ENCODE peak calls at places on chromosome 13, in six cellular contexts. B, V, E, Q, F and S are unnamed samples.

GRCh38 chr13:92578358-92578757 is 648.2 kb upstream of the GPC6 start:
- DNase-seq in V (no peak), E (no peak), B (no peak), F (no peak), Q (no peak), S (no peak)

GRCh38 chr13:44810067-44810840 is 179.0 kb downstream of the NUFIP1 start:
- DNase-seq in E (no peak), B (no peak), V (peak; percentile 50), Q (peak; percentile 53), F (no peak), S (no peak)

GRCh38 chr13:50529154-50529882 is 314.2 kb downstream of the DLEU7 start:
- DNase-seq in Q (peak; percentile 80), V (peak; percentile 82), B (peak; percentile 81), E (peak; percentile 75), F (no peak), S (peak; percentile 44)

GRCh38 chr13:22212576-22212975 is 541.7 kb downstream of the FGF9 start:
- DNase-seq in F (no peak), B (no peak), E (no peak), V (no peak), Q (no peak), S (no peak)

GRCh38 chr13:87777395-87777794 is 106.2 kb downstream of the SLITRK5 start:
- DNase-seq in V (no peak), Q (no peak), B (no peak), E (peak; percentile 12), F (peak; percentile 34), S (no peak)

GRCh38 chr13:44302948-44303575 is 70.6 kb upstream of the SERP2 start:
- DNase-seq in Q (no peak), E (no peak), F (no peak), V (no peak), B (no peak), S (no peak)

GRCh38 chr13:35839746-35840273 is 291.4 kb downstream of the DCLK1 start:
- DNase-seq in B (peak; percentile 38), Q (no peak), E (no peak), V (no peak), F (no peak), S (no peak)

GRCh38 chr13:82800391-82800790 is 1081.9 kb downstream of the SLITRK1 start:
- DNase-seq in V (no peak), B (no peak), E (peak; percentile 18), F (no peak), Q (no peak), S (peak; percentile 73)

GRCh38 chr13:109955598-109955997 is 169.2 kb upstream of the IRS2 start:
- DNase-seq in V (no peak), E (no peak), F (no peak), Q (no peak), B (no peak), S (no peak)

GRCh38 chr13:94157705-94158218 is 321.7 kb downstream of the DCT start:
- DNase-seq in F (no peak), B (no peak), Q (no peak), V (no peak), E (no peak), S (no peak)

GRCh38 chr13:49869514-49869913 is 66.6 kb downstream of the SPRYD7 start:
- DNase-seq in V (peak; percentile 48), Q (no peak), B (peak; percentile 22), E (no peak), F (peak; percentile 73), S (no peak)

GRCh38 chr13:113322890-113323651 is 26.0 kb downstream of the LAMP1 start:
- DNase-seq in F (no peak), Q (no peak), E (no peak), V (no peak), B (no peak), S (no peak)

GRCh38 chr13:113320226-113320875 is 23.3 kb downstream of the LAMP1 start:
- DNase-seq in E (no peak), F (no peak), B (no peak), V (no peak), Q (no peak), S (no peak)

GRCh38 chr13:113322043-113322461 is 25.0 kb downstream of the LAMP1 start:
- DNase-seq in F (no peak), V (no peak), E (no peak), B (no peak), Q (no peak), S (no peak)

GRCh38 chr13:113319371-113319770 is 22.3 kb downstream of the LAMP1 start:
- DNase-seq in E (no peak), B (no peak), Q (no peak), V (no peak), F (no peak), S (no peak)

GRCh38 chr13:113321546-113321945 is 24.5 kb downstream of the LAMP1 start:
- DNase-seq in F (no peak), B (no peak), Q (no peak), E (no peak), V (no peak), S (no peak)
- TF ChIP-seq CTCF in F (no peak), B (no peak), Q (no peak), E (no peak), V (no peak), S (no peak)

GRCh38 chr13:113533441-113533840 is 42.9 kb upstream of the DCUN1D2 start:
- DNase-seq in E (no peak), Q (no peak), F (no peak), V (peak; percentile 43), B (no peak), S (no peak)
- H3K4me3 ChIP-seq in E (no peak overlapping the region), Q (no peak overlapping the region), F (no peak overlapping the region), V (no peak overlapping the region), B (no peak overlapping the region), S (no peak overlapping the region)

GRCh38 chr13:57552441-57552840 is 79.1 kb upstream of the PCDH17 start:
- DNase-seq in B (no peak), V (no peak), Q (no peak), F (no peak), E (no peak), S (no peak)
- TF ChIP-seq CTCF in B (no peak), V (no peak), Q (no peak), F (no peak), E (no peak), S (no peak)

GRCh38 chr13:59607780-59608233 is 555.9 kb downstream of the DIAPH3 start:
- DNase-seq in E (no peak), Q (no peak), B (no peak), V (no peak), F (no peak), S (no peak)
- H3K4me3 ChIP-seq in E (no peak overlapping the region), Q (no peak overlapping the region), B (no peak overlapping the region), V (no peak overlapping the region), F (no peak overlapping the region), S (no peak overlapping the region)

GRCh38 chr13:30790592-30790991 is 55.2 kb downstream of the ALOX5AP start:
- DNase-seq in Q (no peak), B (no peak), F (no peak), V (no peak), E (no peak), S (no peak)

GRCh38 chr13:30796132-30796832 is 60.9 kb downstream of the ALOX5AP start:
- DNase-seq in F (no peak), V (no peak), E (no peak), Q (no peak), B (peak; percentile 29), S (no peak)

GRCh38 chr13:30789360-30789862 is 54.1 kb downstream of the ALOX5AP start:
- DNase-seq in Q (no peak), B (no peak), V (no peak), F (no peak), E (no peak), S (no peak)

GRCh38 chr13:30791354-30791921 is 56.1 kb downstream of the ALOX5AP start:
- DNase-seq in F (no peak), Q (no peak), B (no peak), V (peak; percentile 83), E (peak; percentile 38), S (no peak)

DNA sequence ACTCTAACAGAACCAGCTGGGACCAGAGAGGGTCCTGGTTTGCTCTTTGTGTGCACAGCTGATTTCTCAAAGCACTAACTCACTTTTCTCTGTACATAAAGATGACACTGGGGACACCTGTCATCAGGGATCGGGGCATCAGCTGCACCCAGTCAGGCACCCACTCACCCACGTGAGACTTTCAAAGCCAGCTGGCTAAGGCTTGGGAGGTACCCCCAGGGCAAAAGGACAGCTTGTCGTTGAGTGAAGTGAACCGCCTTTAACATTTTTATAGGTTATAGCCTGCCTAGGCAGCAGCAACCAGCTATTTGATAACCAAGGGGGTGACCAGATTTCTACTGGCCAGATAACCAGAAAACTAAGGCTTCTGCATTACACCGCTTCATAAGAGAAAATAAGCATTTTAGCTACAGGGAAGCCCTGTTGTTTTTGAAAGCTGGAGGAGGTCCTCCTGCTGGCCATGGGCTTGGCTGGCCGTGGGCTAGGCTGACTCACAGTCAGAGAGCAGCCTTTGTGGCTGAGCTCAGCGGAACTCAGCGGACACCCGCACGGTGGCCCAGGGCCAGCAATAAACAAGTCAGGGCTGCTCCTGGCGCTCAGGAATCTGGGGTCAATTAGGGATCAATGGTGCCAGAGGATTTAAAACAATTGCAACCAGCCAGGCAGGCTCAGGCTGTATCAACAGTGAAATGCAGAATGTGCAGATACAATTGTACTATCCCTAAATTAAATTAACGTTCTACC is 57.1 kb downstream of the ALOX5AP start:
- DNase-seq in B (peak; percentile 96), Q (peak; percentile 62), F (peak; percentile 20), E (peak; percentile 97), V (peak; percentile 88), S (peak; percentile 94)
- TF ChIP-seq CTCF in B (peak; percentile 63), Q (peak; percentile 31), F (no peak), E (peak; percentile 69), V (peak; percentile 22), S (peak; percentile 63)

GRCh38 chr13:33798023-33798422 is 19.9 kb upstream of the RFC3 start:
- DNase-seq in F (no peak), Q (no peak), V (no peak), B (no peak), E (no peak), S (no peak)

GRCh38 chr13:33797622-33798021 is 20.3 kb upstream of the RFC3 start:
- DNase-seq in B (no peak), F (no peak), E (peak; percentile 19), Q (no peak), V (no peak), S (peak; percentile 22)

GRCh38 chr13:33799950-33800592 is 17.9 kb upstream of the RFC3 start:
- DNase-seq in B (peak; percentile 67), V (no peak), Q (no peak), E (peak; percentile 27), F (peak; percentile 37), S (peak; percentile 34)

GRCh38 chr13:33796095-33796494 is 21.9 kb upstream of the RFC3 start:
- DNase-seq in E (no peak), F (no peak), B (no peak), Q (no peak), V (no peak), S (no peak)

GRCh38 chr13:33800646-33801186 is 17.2 kb upstream of the RFC3 start:
- DNase-seq in F (no peak), E (no peak), Q (no peak), B (no peak), V (no peak), S (no peak)
- H3K4me3 ChIP-seq in F (no peak overlapping the region), E (no peak overlapping the region), Q (no peak overlapping the region), B (no peak overlapping the region), V (no peak overlapping the region), S (no peak overlapping the region)

GRCh38 chr13:70964124-70964523 is 855.9 kb upstream of the KLHL1 start:
- DNase-seq in B (peak; percentile 20), Q (no peak), F (no peak), V (peak; percentile 43), E (no peak), S (no peak)
- TF ChIP-seq CTCF in B (peak; percentile 41), Q (no peak), F (peak; percentile 46), V (peak; percentile 86), E (no peak), S (peak; percentile 45)